ENCODE peak calls at places on chromosomes 6 and 20, in eight cellular contexts. K, Z, L, B, E, Y, H and I are unnamed samples.

GRCh38 chr20:11001767-11002540 is 328.2 kb upstream of the JAG1 start:
- DNase-seq in H (no peak), E (no peak), Z (peak; percentile 56), Y (peak; percentile 79), K (no peak), L (no peak), B (no peak), I (no peak)

GRCh38 chr20:10641467-10641866 is 32.3 kb downstream of the JAG1 start:
- DNase-seq in H (no peak), B (no peak), Z (no peak), L (no peak), E (no peak), K (no peak), Y (no peak), I (no peak)

GRCh38 chr6:130676077-130676772 is 151.0 kb upstream of the SMLR1 start:
- DNase-seq in H (peak; percentile 21), Z (no peak), B (no peak), E (peak; percentile 9), Y (no peak), L (peak; percentile 40), K (no peak), I (no peak)

GRCh38 chr6:89346433-89346832 is 6.1 kb downstream of the UBE2J1 start:
- DNase-seq in Z (no peak), B (no peak), Y (no peak), E (no peak), L (no peak), K (no peak), H (no peak), I (no peak)

GRCh38 chr6:37838209-37838921 is 18.8 kb downstream of the ZFAND3 start:
- DNase-seq in Z (peak; percentile 56), L (no peak), H (no peak), K (no peak), Y (no peak), B (no peak), E (no peak), I (no peak)

GRCh38 chr6:52522655-52523054 is 54.2 kb downstream of the TRAM2 start:
- DNase-seq in K (no peak), E (no peak), Z (peak; percentile 51), H (no peak), B (no peak), L (no peak), Y (no peak), I (no peak)

GRCh38 chr6:107603029-107603428 is 113.1 kb downstream of the SOBP start:
- DNase-seq in E (no peak), L (no peak), Y (no peak), B (no peak), Z (no peak), H (no peak), K (no peak), I (no peak)

GRCh38 chr20:49287555-49288249 is 9.8 kb upstream of the ZNFX1 start:
- DNase-seq in Z (peak; percentile 73), K (no peak), B (no peak), Y (no peak), E (no peak), L (no peak), H (no peak), I (no peak)

GRCh38 chr6:25311251-25311910 is 32.2 kb downstream of the CARMIL1 start:
- DNase-seq in K (no peak), E (no peak), H (no peak), Z (peak; percentile 62), B (no peak), L (no peak), Y (no peak), I (no peak)

GRCh38 chr6:39931607-39932006 is 2.7 kb downstream of the MOCS1 start:
- DNase-seq in E (no peak), K (no peak), L (no peak), B (no peak), Z (no peak), H (no peak), Y (no peak), I (no peak)

GRCh38 chr6:92271101-92271500 is 1148.3 kb downstream of the EPHA7 start:
- DNase-seq in B (no peak), Y (no peak), H (no peak), K (no peak), L (no peak), E (no peak), Z (no peak), I (no peak)

GRCh38 chr6:166333172-166333995 is 9.0 kb downstream of the SFT2D1 start:
- DNase-seq in K (no peak), E (no peak), H (no peak), B (no peak), Z (no peak), L (no peak), Y (no peak), I (no peak)

DNA sequence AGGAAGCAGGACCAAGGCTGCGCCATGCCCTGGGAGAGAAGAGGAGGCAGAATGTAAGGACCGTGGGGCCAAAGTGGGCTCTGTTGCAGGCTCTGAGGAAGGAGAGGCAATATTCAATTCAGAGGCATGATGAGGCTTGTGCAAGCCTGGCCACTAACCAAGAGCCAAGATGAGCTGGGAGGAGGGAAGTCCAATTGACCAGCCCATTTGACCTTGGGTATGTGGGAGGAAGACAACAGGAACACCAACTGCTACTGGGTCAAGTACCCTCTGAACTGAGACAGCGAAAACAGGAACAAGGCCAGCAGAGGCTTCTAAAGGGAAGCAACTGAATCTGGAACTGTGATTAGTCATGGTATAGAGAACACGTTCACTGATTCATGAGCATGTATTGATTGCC is 779.6 kb downstream of the MAFB start:
- DNase-seq in H (peak; percentile 37), E (peak; percentile 10), K (no peak), Y (no peak), B (peak; percentile 17), L (no peak), Z (no peak), I (no peak)
- H3K9me3 ChIP-seq in H (no peaks in the 10 kb centered on the region), E (no peaks in the 10 kb centered on the region), K (no peaks in the 10 kb centered on the region), Y (no peaks in the 10 kb centered on the region), B (no peaks in the 10 kb centered on the region), L (no peaks in the 10 kb centered on the region), Z (no peaks in the 10 kb centered on the region), I (no peaks in the 10 kb centered on the region)

GRCh38 chr6:22308939-22309338 is 12.1 kb upstream of the PRL start:
- DNase-seq in Y (no peak), L (no peak), E (no peak), B (no peak), H (no peak), Z (no peak), K (no peak), I (no peak)

GRCh38 chr6:22318404-22318803 is 21.6 kb upstream of the PRL start:
- DNase-seq in E (no peak), Y (no peak), Z (no peak), B (no peak), H (no peak), L (no peak), K (no peak), I (no peak)

DNA sequence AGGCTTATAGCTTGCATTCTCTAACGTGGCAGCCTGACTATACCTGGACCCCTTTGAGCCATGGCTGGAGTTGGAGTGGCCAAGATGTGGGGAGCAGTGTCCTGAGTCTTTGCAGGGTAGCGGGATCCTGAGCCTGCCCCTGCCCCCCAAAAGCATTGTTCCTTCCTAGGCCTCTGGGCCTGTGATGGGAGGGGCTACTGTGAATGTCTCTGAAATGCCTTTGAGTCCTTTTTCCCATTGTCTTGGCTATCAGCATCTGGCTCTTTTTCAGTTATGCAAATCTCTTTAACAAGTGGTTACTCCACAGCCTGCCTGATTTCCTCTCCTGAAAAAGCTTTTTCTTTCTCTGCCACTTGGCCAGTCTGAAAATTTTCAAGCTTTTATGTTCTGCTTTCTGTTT is 17.0 kb upstream of the PRL start:
- DNase-seq in E (no peak), B (no peak), L (no peak), Z (no peak), H (no peak), Y (no peak), K (no peak), I (no peak)
- H3K9me3 ChIP-seq in E (peaks cover 15% of the 10 kb centered on the region), B (peaks cover 52% of the 10 kb centered on the region), L (no peaks in the 10 kb centered on the region), Z (peaks cover 11% of the 10 kb centered on the region), H (no peaks in the 10 kb centered on the region), Y (peaks cover 6% of the 10 kb centered on the region), K (peaks cover 55% of the 10 kb centered on the region), I (no peaks in the 10 kb centered on the region)

GRCh38 chr20:20102163-20102562 is 49.8 kb downstream of the CFAP61 start:
- DNase-seq in Z (no peak), Y (no peak), H (no peak), K (no peak), E (no peak), L (no peak), B (no peak), I (no peak)
- H3K9me3 ChIP-seq in Z (no peaks in the 10 kb centered on the region), Y (no peaks in the 10 kb centered on the region), H (no peaks in the 10 kb centered on the region), K (no peaks in the 10 kb centered on the region), E (no peaks in the 10 kb centered on the region), L (no peaks in the 10 kb centered on the region), B (no peaks in the 10 kb centered on the region), I (no peaks in the 10 kb centered on the region)

GRCh38 chr20:59737073-59737691 is 132.8 kb downstream of the PHACTR3 start:
- DNase-seq in B (no peak), Z (no peak), K (no peak), L (no peak), Y (no peak), H (no peak), E (no peak), I (no peak)

GRCh38 chr20:59740621-59741020 is 136.3 kb downstream of the PHACTR3 start:
- DNase-seq in K (no peak), H (no peak), Z (no peak), L (no peak), Y (no peak), E (no peak), B (no peak), I (no peak)

GRCh38 chr20:59741073-59741472 is 136.7 kb downstream of the PHACTR3 start:
- DNase-seq in L (no peak), Z (no peak), H (no peak), B (no peak), Y (no peak), K (no peak), E (no peak), I (no peak)

GRCh38 chr20:59737816-59738215 is 133.5 kb downstream of the PHACTR3 start:
- DNase-seq in H (no peak), Z (no peak), B (no peak), Y (no peak), K (no peak), L (no peak), E (no peak), I (no peak)

DNA sequence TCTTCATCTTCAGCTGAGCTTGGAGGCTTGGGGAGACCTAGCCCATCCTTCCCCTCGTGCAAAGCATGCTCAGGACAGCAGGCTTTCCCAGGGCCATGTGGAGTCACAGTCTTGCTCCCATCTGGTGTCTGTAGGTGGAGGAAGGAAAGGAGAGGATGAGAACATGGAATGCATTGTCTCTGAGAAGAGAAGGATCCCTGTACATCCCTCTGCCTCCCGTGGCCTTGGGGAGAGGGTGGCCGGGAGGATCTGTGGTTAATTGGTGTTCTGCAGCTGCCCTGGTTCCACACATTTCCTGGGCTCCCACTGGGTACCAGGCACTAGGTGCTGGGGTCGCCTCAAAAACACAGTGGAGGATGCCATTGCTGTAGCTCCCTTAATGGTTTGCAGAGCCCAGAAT is 134.5 kb downstream of the PHACTR3 start:
- DNase-seq in Y (no peak), E (no peak), H (no peak), B (no peak), K (no peak), Z (no peak), L (no peak), I (no peak)
- H3K9me3 ChIP-seq in Y (no peaks in the 10 kb centered on the region), E (no peaks in the 10 kb centered on the region), H (no peaks in the 10 kb centered on the region), B (no peaks in the 10 kb centered on the region), K (no peaks in the 10 kb centered on the region), Z (peaks cover 25% of the 10 kb centered on the region), L (no peaks in the 10 kb centered on the region), I (no peaks in the 10 kb centered on the region)